ENCODE peak calls at places on chromosomes 4 and X, in ten cellular contexts. Q, W, X, P, K, T, C, Y, N and G are unnamed samples.

GRCh38 chrX:47145408-47146120 is 543 bp downstream of the RBM10 start:
- DNase-seq in Q (peak; percentile 9), W (no peak), X (no peak), P (no peak), K (no peak), T (no peak), C (peak; percentile 34), Y (no peak), N (no peak), G (no peak)

GRCh38 chr4:103994059-103994458 is 274.3 kb upstream of the TACR3 start:
- DNase-seq in Q (no peak), W (no peak), X (no peak), P (no peak), K (no peak), T (peak; percentile 38), C (no peak), Y (no peak), N (peak; percentile 10), G (no peak)

GRCh38 chr4:123417813-123418212 is 21.2 kb downstream of the SPRY1 start:
- DNase-seq in Q (no peak), W (no peak), X (no peak), P (no peak), K (no peak), T (no peak), C (no peak), Y (no peak), N (no peak), G (no peak)

GRCh38 chr4:173334891-173335754 is 965 bp upstream of the HMGB2 start:
- DNase-seq in Q (peak; percentile 87), W (peak; percentile 75), X (peak; percentile 54), P (peak; percentile 59), K (peak; percentile 73), T (peak; percentile 79), C (peak; percentile 72), Y (peak; percentile 62), N (peak; percentile 83), G (no peak)

GRCh38 chr4:181138116-181138515 is 1105.1 kb upstream of the TENM3 start:
- DNase-seq in Q (no peak), W (no peak), X (no peak), P (no peak), K (no peak), T (no peak), C (no peak), Y (no peak), N (no peak), G (no peak)

GRCh38 chr4:78971326-78971725 is 32.1 kb upstream of the PAQR3 start:
- DNase-seq in Q (no peak), W (peak; percentile 33), X (no peak), P (no peak), K (no peak), T (no peak), C (no peak), Y (peak; percentile 72), N (no peak), G (no peak)

GRCh38 chr4:92262371-92262770 is 41.4 kb upstream of the GRID2 start:
- DNase-seq in Q (no peak), W (no peak), X (no peak), P (no peak), K (no peak), T (no peak), C (no peak), Y (no peak), N (no peak), G (no peak)

GRCh38 chrX:121238093-121238492 is 190.7 kb downstream of the GLUD2 start:
- DNase-seq in Q (no peak), W (no peak), X (no peak), P (no peak), K (no peak), T (no peak), C (no peak), Y (no peak), N (no peak), G (no peak)

GRCh38 chrX:130097507-130098201 is 12.6 kb downstream of the ELF4 start:
- DNase-seq in Q (no peak), W (no peak), X (no peak), P (peak; percentile 38), K (peak; percentile 40), T (no peak), C (no peak), Y (no peak), N (peak; percentile 50), G (no peak)

GRCh38 chr4:140052050-140052449 is 101.9 kb downstream of the MAML3 start:
- DNase-seq in Q (no peak), W (peak; percentile 63), X (peak; percentile 41), P (peak; percentile 61), K (no peak), T (peak; percentile 36), C (peak; percentile 22), Y (peak; percentile 41), N (peak; percentile 10), G (no peak)

GRCh38 chr4:121822796-121823504 is 733 bp downstream of the CCNA2 start:
- DNase-seq in Q (peak; percentile 26), W (peak; percentile 29), X (no peak), P (no peak), K (no peak), T (peak; percentile 6), C (peak; percentile 56), Y (peak; percentile 22), N (peak; percentile 64), G (no peak)
- TF ChIP-seq CTCF in Q (no peak), W (peak; percentile 30), X (no peak), P (no peak), K (no peak), T (no peak), C (no peak), Y (no peak), N (peak; percentile 20), G (no peak)

DNA sequence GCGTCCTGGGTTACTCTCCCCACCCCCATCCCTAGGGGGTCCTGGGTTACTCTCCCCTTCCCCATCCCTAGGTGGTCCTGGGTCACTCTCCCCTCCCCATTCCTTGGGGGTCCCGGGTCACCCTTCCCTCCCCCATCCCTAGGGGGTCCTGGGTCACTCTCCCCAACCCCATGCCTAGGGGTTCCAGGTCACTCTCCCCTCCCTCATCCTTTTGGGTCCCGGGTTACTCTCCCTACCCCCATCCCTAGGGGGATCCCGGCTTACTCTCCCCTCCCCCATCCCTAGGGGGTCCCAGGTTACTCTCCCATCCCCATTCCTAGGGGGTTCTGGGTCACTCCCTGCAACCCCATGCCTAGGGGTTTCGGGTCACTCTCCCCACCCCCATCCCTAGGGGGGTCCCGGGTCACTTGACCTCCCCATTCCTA is 1.4 kb downstream of the ASMTL start:
- DNase-seq in Q (no peak), W (no peak), X (no peak), P (no peak), K (no peak), T (no peak), C (no peak), Y (no peak), N (no peak), G (no peak)
- TF ChIP-seq CTCF in Q (no peak), W (no peak), X (no peak), P (no peak), K (no peak), T (no peak), C (no peak), Y (no peak), N (no peak), G (no peak)

GRCh38 chrX:41291309-41291708 is 42.7 kb upstream of the DDX3X start:
- DNase-seq in Q (no peak), W (no peak), X (no peak), P (no peak), K (no peak), T (no peak), C (no peak), Y (no peak), N (no peak), G (no peak)

GRCh38 chrX:41293269-41293668 is 40.7 kb upstream of the DDX3X start:
- DNase-seq in Q (no peak), W (peak; percentile 9), X (no peak), P (no peak), K (no peak), T (no peak), C (no peak), Y (no peak), N (peak; percentile 11), G (no peak)
- TF ChIP-seq CTCF in Q (no peak), W (peak; percentile 6), X (no peak), P (no peak), K (no peak), T (peak; percentile 7), C (no peak), Y (no peak), N (peak; percentile 56), G (no peak)

DNA sequence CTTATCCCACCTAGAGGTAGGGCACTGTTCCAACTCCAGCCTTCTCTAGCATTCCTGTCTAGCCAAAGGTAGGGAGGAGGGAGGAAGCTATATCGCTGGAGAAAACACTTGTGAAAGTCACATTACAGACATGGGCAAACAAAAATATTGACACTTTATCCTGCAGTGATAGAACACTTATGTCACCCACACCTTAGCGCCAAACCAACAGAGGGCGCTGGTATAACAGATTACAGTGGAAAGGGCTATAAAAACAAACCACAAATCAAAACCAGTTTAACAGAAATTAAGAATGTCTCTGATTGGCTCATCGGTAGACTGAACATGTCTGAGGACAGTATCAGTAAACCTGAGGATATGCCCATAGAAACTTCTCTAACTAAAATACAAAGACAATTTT is 451.3 kb downstream of the TLL1 start:
- DNase-seq in Q (peak; percentile 35), W (peak; percentile 38), X (no peak), P (no peak), K (no peak), T (peak; percentile 51), C (no peak), Y (no peak), N (peak; percentile 38), G (no peak)
- TF ChIP-seq CTCF in Q (peak; percentile 53), W (peak; percentile 40), X (no peak), P (no peak), K (no peak), T (peak; percentile 49), C (peak; percentile 38), Y (peak; percentile 37), N (peak; percentile 56), G (no peak)

GRCh38 chr4:164701665-164702064 is 52.3 kb upstream of the SMIM31 start:
- DNase-seq in Q (no peak), W (no peak), X (no peak), P (no peak), K (no peak), T (no peak), C (peak; percentile 23), Y (no peak), N (no peak), G (no peak)

GRCh38 chr4:164695650-164696049 is 58.3 kb upstream of the SMIM31 start:
- DNase-seq in Q (no peak), W (no peak), X (no peak), P (no peak), K (no peak), T (no peak), C (no peak), Y (no peak), N (no peak), G (no peak)

GRCh38 chr4:164700471-164700870 is 53.5 kb upstream of the SMIM31 start:
- DNase-seq in Q (peak; percentile 48), W (no peak), X (no peak), P (no peak), K (no peak), T (peak; percentile 7), C (peak; percentile 3), Y (no peak), N (peak; percentile 28), G (no peak)
- TF ChIP-seq CTCF in Q (peak; percentile 46), W (no peak), X (no peak), P (no peak), K (peak; percentile 20), T (peak; percentile 33), C (no peak), Y (no peak), N (peak; percentile 62), G (no peak)